ENCODE peak calls at places on chromosomes 3 and 15, in seven cellular contexts. One of them, this sample, is unnamed.
A peak's percentile ranks its signal among the peaks of the same experiment; 100 is the strongest.

GRCh38 chr3:146865175-146865755 is 260.1 kb upstream of the PLSCR5 start:
- DNase-seq in ovary: no peak
- DNase-seq in psoas muscle: no peak
- DNase-seq in fibroblast of pulmonary artery: no peak
- DNase-seq in foreskin fibroblast: no peak
- DNase-seq in B cell: no peak
- DNase-seq in endothelial cell: no peak
- DNase-seq in this sample: no peak

GRCh38 chr3:187227658-187228258 is 30.5 kb downstream of the RTP1 start:
- DNase-seq in endothelial cell: no peak
- DNase-seq in B cell: no peak
- DNase-seq in psoas muscle: no peak
- DNase-seq in foreskin fibroblast: peak; percentile 83
- DNase-seq in ovary: no peak
- DNase-seq in fibroblast of pulmonary artery: peak; percentile 67
- DNase-seq in this sample: no peak

GRCh38 chr3:134647902-134648760 is 2.7 kb downstream of the KY start:
- DNase-seq in endothelial cell: no peak
- DNase-seq in B cell: no peak
- DNase-seq in psoas muscle: peak; percentile 45
- DNase-seq in foreskin fibroblast: no peak
- DNase-seq in fibroblast of pulmonary artery: no peak
- DNase-seq in ovary: no peak
- DNase-seq in this sample: peak; percentile 57

GRCh38 chr3:160860346-160860745 is 104.3 kb downstream of the PPM1L start:
- DNase-seq in foreskin fibroblast: no peak
- DNase-seq in B cell: no peak
- DNase-seq in fibroblast of pulmonary artery: no peak
- DNase-seq in endothelial cell: no peak
- DNase-seq in psoas muscle: no peak
- DNase-seq in ovary: no peak
- DNase-seq in this sample: no peak

GRCh38 chr15:88651293-88651692 is 12.5 kb downstream of the ISG20 start:
- DNase-seq in ovary: no peak
- DNase-seq in fibroblast of pulmonary artery: no peak
- DNase-seq in B cell: no peak
- DNase-seq in psoas muscle: no peak
- DNase-seq in endothelial cell: no peak
- DNase-seq in foreskin fibroblast: peak; percentile 62
- DNase-seq in this sample: no peak

GRCh38 chr3:165523801-165524200 is 313.4 kb downstream of the BCHE start:
- DNase-seq in B cell: no peak
- DNase-seq in endothelial cell: no peak
- DNase-seq in foreskin fibroblast: no peak
- DNase-seq in psoas muscle: no peak
- DNase-seq in ovary: no peak
- DNase-seq in fibroblast of pulmonary artery: peak; percentile 63
- DNase-seq in this sample: no peak

GRCh38 chr3:179811321-179812095 is 158.7 kb downstream of the USP13 start:
- DNase-seq in endothelial cell: peak; percentile 49
- DNase-seq in B cell: peak; percentile 15
- DNase-seq in psoas muscle: no peak
- DNase-seq in fibroblast of pulmonary artery: peak; percentile 77
- DNase-seq in ovary: no peak
- DNase-seq in foreskin fibroblast: peak; percentile 85
- DNase-seq in this sample: no peak

GRCh38 chr3:85726241-85726640 is 767.5 kb downstream of the CADM2 start:
- DNase-seq in B cell: no peak
- DNase-seq in psoas muscle: no peak
- DNase-seq in fibroblast of pulmonary artery: no peak
- DNase-seq in foreskin fibroblast: peak; percentile 45
- DNase-seq in endothelial cell: no peak
- DNase-seq in ovary: no peak
- DNase-seq in this sample: no peak

GRCh38 chr3:79618883-79619282 is 148.9 kb downstream of the ROBO1 start:
- DNase-seq in fibroblast of pulmonary artery: no peak
- DNase-seq in psoas muscle: no peak
- DNase-seq in foreskin fibroblast: no peak
- DNase-seq in B cell: no peak
- DNase-seq in endothelial cell: no peak
- DNase-seq in ovary: no peak
- DNase-seq in this sample: no peak

GRCh38 chr3:110806924-110807323 is 264.7 kb upstream of the NECTIN3 start:
- DNase-seq in endothelial cell: no peak
- DNase-seq in foreskin fibroblast: peak; percentile 67
- DNase-seq in fibroblast of pulmonary artery: no peak
- DNase-seq in psoas muscle: no peak
- DNase-seq in ovary: no peak
- DNase-seq in B cell: no peak
- DNase-seq in this sample: no peak

GRCh38 chr3:148389916-148390315 is 307.8 kb upstream of the AGTR1 start:
- DNase-seq in fibroblast of pulmonary artery: peak; percentile 23
- DNase-seq in psoas muscle: no peak
- DNase-seq in ovary: no peak
- DNase-seq in endothelial cell: no peak
- DNase-seq in foreskin fibroblast: peak; percentile 2
- DNase-seq in B cell: no peak
- DNase-seq in this sample: no peak

GRCh38 chr3:101695779-101696372 is 9.4 kb upstream of the RPL24 start:
- DNase-seq in psoas muscle: no peak
- DNase-seq in foreskin fibroblast: peak; percentile 74
- DNase-seq in endothelial cell: peak; percentile 52
- DNase-seq in fibroblast of pulmonary artery: peak; percentile 74
- DNase-seq in B cell: peak; percentile 69
- DNase-seq in ovary: no peak
- DNase-seq in this sample: no peak

GRCh38 chr3:101689291-101689690 is 2.8 kb upstream of the RPL24 start:
- DNase-seq in fibroblast of pulmonary artery: peak; percentile 49
- DNase-seq in ovary: no peak
- DNase-seq in B cell: no peak
- DNase-seq in psoas muscle: no peak
- DNase-seq in foreskin fibroblast: no peak
- DNase-seq in endothelial cell: no peak
- DNase-seq in this sample: no peak

GRCh38 chr3:101685870-101686307 is 629 bp downstream of the RPL24 start:
- DNase-seq in endothelial cell: no peak
- DNase-seq in B cell: no peak
- DNase-seq in foreskin fibroblast: peak; percentile 18
- DNase-seq in psoas muscle: no peak
- DNase-seq in fibroblast of pulmonary artery: no peak
- DNase-seq in ovary: no peak
- DNase-seq in this sample: no peak

GRCh38 chr3:101687142-101687931 is 819 bp upstream of the RPL24 start:
- DNase-seq in B cell: no peak
- DNase-seq in fibroblast of pulmonary artery: no peak
- DNase-seq in endothelial cell: no peak
- DNase-seq in foreskin fibroblast: peak; percentile 21
- DNase-seq in psoas muscle: no peak
- DNase-seq in ovary: no peak
- DNase-seq in this sample: no peak

DNA sequence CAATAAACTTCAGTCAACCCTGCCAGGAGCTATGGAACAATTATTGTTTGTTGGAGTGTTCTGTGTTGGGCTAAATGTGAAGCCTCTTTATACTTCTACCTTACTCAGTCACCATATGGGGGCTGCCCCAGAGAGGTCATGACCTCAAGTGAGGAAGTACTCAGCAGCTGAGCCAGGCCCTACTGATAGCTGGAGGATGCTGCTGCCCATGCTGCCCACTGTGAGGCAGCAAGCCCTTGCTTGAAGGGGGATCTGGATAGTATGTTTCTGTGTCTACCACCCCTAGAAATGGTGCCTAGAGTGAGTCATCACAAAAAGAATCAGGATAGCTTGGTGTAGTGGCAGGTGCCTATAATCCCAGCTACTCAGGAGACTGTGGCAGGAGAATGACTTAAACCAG is 4.5 kb upstream of the RPL24 start:
- DNase-seq in B cell: no peak
- DNase-seq in psoas muscle: no peak
- DNase-seq in foreskin fibroblast: no peak
- DNase-seq in endothelial cell: no peak
- DNase-seq in fibroblast of pulmonary artery: no peak
- DNase-seq in ovary: no peak
- DNase-seq in this sample: no peak
- TF ChIP-seq CTCF in B cell: no peak
- TF ChIP-seq CTCF in psoas muscle: no peak
- TF ChIP-seq CTCF in foreskin fibroblast: no peak
- TF ChIP-seq CTCF in endothelial cell: no peak
- TF ChIP-seq CTCF in fibroblast of pulmonary artery: no peak
- TF ChIP-seq CTCF in ovary: no peak
- TF ChIP-seq CTCF in this sample: no peak

GRCh38 chr3:78279066-78279465 is 1239.2 kb downstream of the ROBO2 start:
- DNase-seq in endothelial cell: no peak
- DNase-seq in fibroblast of pulmonary artery: no peak
- DNase-seq in ovary: no peak
- DNase-seq in psoas muscle: no peak
- DNase-seq in foreskin fibroblast: no peak
- DNase-seq in B cell: no peak
- DNase-seq in this sample: no peak

GRCh38 chr3:78275420-78275852 is 1235.5 kb downstream of the ROBO2 start:
- DNase-seq in ovary: no peak
- DNase-seq in B cell: no peak
- DNase-seq in foreskin fibroblast: no peak
- DNase-seq in psoas muscle: no peak
- DNase-seq in fibroblast of pulmonary artery: no peak
- DNase-seq in endothelial cell: no peak
- DNase-seq in this sample: no peak

GRCh38 chr3:78277220-78277619 is 1237.3 kb downstream of the ROBO2 start:
- DNase-seq in endothelial cell: no peak
- DNase-seq in B cell: no peak
- DNase-seq in fibroblast of pulmonary artery: no peak
- DNase-seq in ovary: no peak
- DNase-seq in psoas muscle: no peak
- DNase-seq in foreskin fibroblast: no peak
- DNase-seq in this sample: no peak

GRCh38 chr3:78277793-78278192 is 1237.9 kb downstream of the ROBO2 start:
- DNase-seq in fibroblast of pulmonary artery: no peak
- DNase-seq in foreskin fibroblast: no peak
- DNase-seq in endothelial cell: no peak
- DNase-seq in ovary: no peak
- DNase-seq in psoas muscle: no peak
- DNase-seq in B cell: no peak
- DNase-seq in this sample: no peak

DNA sequence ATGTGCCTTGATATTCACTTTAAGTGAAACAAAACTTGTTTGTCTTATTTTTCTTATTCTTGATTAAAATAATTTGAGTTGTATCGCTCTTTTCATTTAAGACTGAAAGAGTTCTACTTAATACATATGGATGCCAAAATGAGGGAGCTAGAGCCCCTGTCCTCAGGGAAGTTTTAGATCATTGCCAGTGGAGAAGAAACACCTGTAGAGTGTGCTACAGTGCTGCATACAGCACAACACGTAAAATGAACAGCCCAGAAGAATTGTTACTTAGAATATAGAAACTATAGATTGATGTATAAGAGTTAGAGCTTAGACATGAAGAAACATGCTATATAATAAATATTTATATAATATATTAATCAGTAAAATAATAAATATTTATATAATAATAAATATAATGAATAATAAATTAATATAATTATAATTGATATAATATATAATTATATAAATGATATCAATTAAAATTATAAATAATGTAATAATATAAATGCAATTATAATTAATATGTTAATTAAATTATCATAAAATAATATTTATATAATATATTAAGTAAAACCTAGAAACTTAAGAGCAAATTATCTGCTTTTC is 1234.7 kb downstream of the ROBO2 start:
- DNase-seq in ovary: no peak
- DNase-seq in psoas muscle: no peak
- DNase-seq in B cell: no peak
- DNase-seq in fibroblast of pulmonary artery: no peak
- DNase-seq in foreskin fibroblast: no peak
- DNase-seq in endothelial cell: no peak
- DNase-seq in this sample: no peak
- TF ChIP-seq CTCF in ovary: no peak
- TF ChIP-seq CTCF in psoas muscle: no peak
- TF ChIP-seq CTCF in B cell: no peak
- TF ChIP-seq CTCF in fibroblast of pulmonary artery: no peak
- TF ChIP-seq CTCF in foreskin fibroblast: no peak
- TF ChIP-seq CTCF in endothelial cell: no peak
- TF ChIP-seq CTCF in this sample: no peak

DNA sequence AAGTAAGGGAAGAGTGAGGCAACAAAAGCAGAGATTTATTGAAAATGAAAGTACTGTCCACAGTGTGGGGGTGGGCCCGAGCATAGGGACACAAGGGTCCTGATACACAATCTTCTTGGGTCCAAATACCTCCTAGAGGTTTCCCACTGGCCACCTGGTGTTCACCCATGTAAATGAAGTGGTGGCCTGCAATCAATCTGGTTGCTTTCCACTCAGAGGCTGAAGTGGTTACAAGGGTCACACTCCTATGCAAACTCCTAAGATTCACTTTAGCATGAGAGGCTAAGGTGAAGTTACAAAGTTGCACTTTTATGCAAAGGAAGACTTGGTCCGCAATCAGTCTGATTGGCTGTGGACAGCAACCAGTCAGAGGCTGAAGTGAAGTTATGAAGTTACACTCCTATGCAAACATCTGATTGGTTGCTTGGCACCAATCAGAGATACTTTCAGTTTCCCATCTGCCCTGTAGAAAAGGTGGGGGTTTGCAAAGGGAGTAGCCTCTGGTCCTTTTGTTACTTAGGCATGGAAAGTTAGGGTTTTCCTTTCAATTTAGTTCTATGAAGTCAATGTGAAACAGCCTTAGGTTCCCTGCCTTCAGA is 26.0 kb upstream of the MFSD1 start:
- DNase-seq in endothelial cell: no peak
- DNase-seq in B cell: no peak
- DNase-seq in fibroblast of pulmonary artery: no peak
- DNase-seq in ovary: no peak
- DNase-seq in psoas muscle: no peak
- DNase-seq in foreskin fibroblast: no peak
- DNase-seq in this sample: no peak
- TF ChIP-seq CTCF in endothelial cell: no peak
- TF ChIP-seq CTCF in B cell: no peak
- TF ChIP-seq CTCF in fibroblast of pulmonary artery: no peak
- TF ChIP-seq CTCF in ovary: no peak
- TF ChIP-seq CTCF in psoas muscle: no peak
- TF ChIP-seq CTCF in foreskin fibroblast: no peak
- TF ChIP-seq CTCF in this sample: no peak

GRCh38 chr3:67901681-67902080 is 247.3 kb upstream of the SUCLG2 start:
- DNase-seq in ovary: no peak
- DNase-seq in foreskin fibroblast: no peak
- DNase-seq in B cell: no peak
- DNase-seq in psoas muscle: no peak
- DNase-seq in endothelial cell: no peak
- DNase-seq in fibroblast of pulmonary artery: no peak
- DNase-seq in this sample: no peak
- TF ChIP-seq CTCF in ovary: no peak
- TF ChIP-seq CTCF in foreskin fibroblast: no peak
- TF ChIP-seq CTCF in B cell: no peak
- TF ChIP-seq CTCF in psoas muscle: no peak
- TF ChIP-seq CTCF in endothelial cell: peak; percentile 15
- TF ChIP-seq CTCF in fibroblast of pulmonary artery: no peak
- TF ChIP-seq CTCF in this sample: no peak

This sample was measured in coronary artery.